ENCODE peak calls at places on chromosomes 6 and 20, in nine cellular contexts. Y, C, I, W, T, R, M, N and B are unnamed samples.

GRCh38 chr6:29559524-29560287 is at the start of gene UBD:
- DNase-seq in T (no peak), C (peak; percentile 17), R (no peak), Y (no peak), I (no peak), M (no peak), W (no peak), N (peak; percentile 71), B (no peak)

GRCh38 chr6:132166670-132167069 is 215.5 kb upstream of the CCN2 start:
- DNase-seq in W (no peak), C (no peak), T (no peak), N (no peak), I (no peak), Y (no peak), M (no peak), R (no peak), B (no peak)

GRCh38 chr6:53347921-53348435 is 772 bp downstream of the ELOVL5 start:
- DNase-seq in W (peak; percentile 87), R (peak; percentile 56), C (no peak), N (peak; percentile 54), M (no peak), I (peak; percentile 32), Y (no peak), T (no peak), B (peak; percentile 71)

GRCh38 chr20:17228624-17229061 is 1.8 kb downstream of the PCSK2 start:
- DNase-seq in C (no peak), M (no peak), W (peak; percentile 1), Y (no peak), R (no peak), T (no peak), N (no peak), I (no peak), B (peak; percentile 67)

GRCh38 chr6:26215200-26216014 is 128.2 kb downstream of the HFE start:
- DNase-seq in I (no peak), W (no peak), R (no peak), C (no peak), T (no peak), M (no peak), N (peak; percentile 39), Y (no peak), B (peak; percentile 59)

GRCh38 chr20:46021361-46022359 is 7.4 kb upstream of the SLC12A5 start:
- DNase-seq in M (no peak), T (no peak), I (peak; percentile 82), C (no peak), W (peak; percentile 99), N (peak; percentile 69), R (peak; percentile 95), Y (no peak), B (peak; percentile 97)

GRCh38 chr20:57241592-57241991 is 24.8 kb downstream of the BMP7 start:
- DNase-seq in Y (no peak), T (no peak), I (no peak), N (no peak), M (no peak), C (no peak), R (no peak), W (peak; percentile 78), B (no peak)

GRCh38 chr6:140538926-140539325 is 1164.5 kb upstream of the CITED2 start:
- DNase-seq in T (no peak), N (no peak), I (peak; percentile 13), M (no peak), C (no peak), R (no peak), Y (no peak), W (no peak), B (peak; percentile 8)

GRCh38 chr6:126720326-126720725 is 380.4 kb downstream of the CENPW start:
- DNase-seq in Y (no peak), C (no peak), W (no peak), I (no peak), N (no peak), R (no peak), M (no peak), T (no peak), B (no peak)

DNA sequence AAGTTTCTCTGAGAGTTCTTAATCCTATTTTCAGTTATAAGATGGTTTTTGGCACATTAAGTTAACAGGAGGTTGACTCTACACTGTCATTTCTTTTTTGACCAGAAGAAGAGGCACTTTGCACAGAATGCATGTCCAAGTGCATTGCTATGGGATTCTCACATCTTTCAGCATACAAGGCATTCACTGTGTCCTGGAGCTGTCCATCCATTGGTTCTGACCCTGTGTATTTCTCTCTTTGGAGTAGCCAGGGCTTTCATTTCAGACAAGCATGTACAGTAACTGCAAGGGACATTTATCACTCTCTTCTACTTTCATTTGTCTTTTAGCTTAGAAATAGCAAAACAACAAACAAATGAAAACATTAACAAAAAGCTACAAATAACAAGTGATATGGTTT is 275.1 kb upstream of the IMPG1 start:
- DNase-seq in N (no peak), I (no peak), T (no peak), M (no peak), C (no peak), Y (no peak), R (no peak), W (no peak), B (no peak)
- TF ChIP-seq REST in N (no peak), I (no peak), T (peak; percentile 77), M (peak; percentile 51), C (peak; percentile 36), Y (peak; percentile 33), R (no peak), W (peak; percentile 80), B (peak; percentile 60)

GRCh38 chr6:167995731-167996151 is 1.7 kb upstream of the KIF25 start:
- DNase-seq in Y (no peak), R (no peak), T (no peak), M (no peak), W (no peak), C (no peak), I (no peak), N (no peak), B (no peak)
- TF ChIP-seq REST in Y (no peak), R (no peak), T (no peak), M (no peak), W (no peak), C (no peak), I (no peak), N (no peak), B (no peak)

DNA sequence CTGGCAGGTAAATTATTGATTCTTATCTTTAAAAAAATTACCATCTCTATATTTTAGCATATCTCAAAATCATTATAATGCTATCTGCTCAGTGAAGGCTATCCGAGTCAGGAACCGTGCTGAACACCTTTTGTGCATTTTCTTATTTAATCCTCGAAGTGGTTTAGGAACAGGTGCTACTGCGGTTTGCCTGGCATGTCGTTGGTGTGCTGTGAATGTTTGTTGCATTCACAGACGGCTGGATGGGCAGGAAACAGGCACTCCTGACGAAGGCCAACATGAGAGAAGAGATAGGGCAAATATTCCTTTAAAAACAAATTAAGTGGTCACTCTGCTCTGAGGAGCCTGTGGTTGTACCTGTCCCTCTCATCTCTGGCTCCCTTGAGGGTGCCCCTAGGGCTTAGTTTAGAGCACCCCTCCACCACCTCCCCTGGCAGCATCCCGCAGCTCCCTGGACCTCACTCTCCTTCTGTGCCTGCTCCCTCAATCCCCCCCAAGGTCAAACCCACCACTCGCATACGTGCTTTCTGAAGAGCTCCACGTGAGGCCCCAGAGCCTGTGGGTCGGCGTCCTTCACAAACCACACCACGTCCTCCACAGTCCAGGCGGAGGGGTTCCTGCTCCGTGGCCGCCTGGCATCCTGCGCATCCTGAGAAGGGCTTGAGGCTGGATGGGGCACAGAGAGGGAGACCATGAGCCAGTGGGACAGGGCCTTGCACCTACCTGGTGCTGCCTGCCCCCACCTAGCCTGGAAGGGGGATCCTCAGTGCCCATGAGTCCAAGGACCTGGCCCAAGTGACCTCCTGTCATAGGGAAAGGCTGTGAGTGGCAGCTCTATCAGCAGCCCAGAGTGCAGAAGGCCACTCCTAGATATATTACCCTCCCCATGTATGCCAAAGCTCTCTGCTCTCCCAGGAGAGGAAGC is 116.5 kb downstream of the SCML4 start:
- DNase-seq in I (no peak), W (no peak), R (no peak), Y (no peak), T (no peak), C (no peak), N (no peak), M (no peak), B (no peak)
- TF ChIP-seq REST in I (no peak), W (no peak), R (no peak), Y (no peak), T (no peak), C (no peak), N (no peak), M (no peak), B (no peak)

DNA sequence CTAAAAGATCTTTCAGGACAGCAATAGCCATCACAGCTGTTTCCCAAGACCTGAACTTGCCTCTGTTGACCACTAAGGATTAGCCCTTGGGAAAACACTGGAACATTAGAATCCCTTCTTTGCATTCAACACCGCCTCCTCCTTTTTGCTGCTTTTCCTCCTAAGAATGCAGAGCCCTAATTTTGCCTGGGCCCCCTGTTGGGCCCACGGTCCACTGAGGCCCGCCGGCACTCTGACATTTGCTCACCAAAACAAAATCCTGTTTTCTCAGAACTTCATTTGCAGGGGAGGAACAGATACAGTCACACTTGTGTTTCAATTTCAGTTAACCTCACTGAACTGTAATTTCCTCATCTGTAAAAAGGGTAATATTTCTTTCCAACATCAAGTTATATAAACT is 116.0 kb upstream of the JARID2 start:
- DNase-seq in Y (no peak), M (no peak), I (no peak), R (no peak), T (no peak), W (no peak), C (no peak), N (no peak), B (peak; percentile 11)
- TF ChIP-seq REST in Y (no peak), M (no peak), I (no peak), R (no peak), T (no peak), W (no peak), C (no peak), N (no peak), B (no peak)

DNA sequence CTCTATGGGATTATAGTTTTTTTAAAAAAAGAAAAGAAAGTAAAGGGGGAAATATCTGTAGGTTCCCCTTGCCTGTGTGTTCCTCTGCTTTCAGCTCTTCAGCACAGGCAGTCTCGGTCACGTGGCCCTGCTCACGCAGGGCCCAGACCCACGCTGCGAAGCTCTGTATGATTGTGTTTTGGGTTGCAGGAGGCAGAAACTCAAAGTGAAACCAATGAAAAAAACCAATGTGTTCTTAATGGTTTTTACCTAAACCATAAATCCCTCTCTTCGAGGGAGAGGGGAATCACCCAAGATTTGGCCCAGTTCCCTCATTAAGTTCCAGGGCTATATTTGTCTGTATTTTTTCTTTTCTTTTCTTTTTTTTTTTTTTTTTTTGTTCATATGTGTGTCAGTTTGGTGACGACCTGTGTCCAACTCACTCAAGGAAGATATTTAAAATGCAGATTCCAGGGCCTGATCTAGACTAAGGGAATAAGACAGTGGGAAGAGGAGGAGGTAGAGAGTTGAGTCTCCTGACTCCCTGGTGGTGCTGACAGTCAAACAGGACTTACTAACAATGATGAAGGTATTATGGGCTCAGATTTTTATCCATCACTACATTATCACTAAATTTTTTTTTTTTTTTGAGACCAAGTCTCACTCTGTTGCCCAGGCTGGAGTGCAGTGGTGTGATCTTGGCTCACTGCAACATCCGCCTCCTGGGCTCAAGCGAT is 33.8 kb upstream of the RREB1 start:
- DNase-seq in R (no peak), I (no peak), Y (no peak), M (no peak), W (no peak), T (no peak), N (no peak), C (peak; percentile 92), B (no peak)
- TF ChIP-seq REST in R (no peak), I (no peak), Y (no peak), M (no peak), W (no peak), T (no peak), N (no peak), C (no peak), B (no peak)

GRCh38 chr20:33679758-33680485 is 5.7 kb upstream of the NECAB3 start:
- DNase-seq in M (no peak), T (no peak), R (peak; percentile 7), C (peak; percentile 47), Y (no peak), W (no peak), I (no peak), N (no peak), B (no peak)
- TF ChIP-seq REST in M (no peak), T (no peak), R (no peak), C (no peak), Y (no peak), W (no peak), I (no peak), N (no peak), B (no peak)